ENCODE peak calls at places on chromosomes 2 and 18, in six cellular contexts. One of them, this sample, is unnamed.

GRCh38 chr2:227206406-227206805 is 42.0 kb downstream of the COL4A3 start:
- DNase-seq in ovary: no peak
- DNase-seq in K562: no peak
- DNase-seq in uterus: no peak
- DNase-seq in body of pancreas: no peak
- DNase-seq in lower lobe of right lung: no peak
- DNase-seq in this sample: no peak

GRCh38 chr2:232539298-232540231 is at the start of gene CHRNG:
- DNase-seq in ovary: no peak
- DNase-seq in K562: no peak
- DNase-seq in uterus: no peak
- DNase-seq in body of pancreas: no peak
- DNase-seq in lower lobe of right lung: peak
- DNase-seq in this sample: no peak

GRCh38 chr2:167689444-167689843 is 558.0 kb downstream of the STK39 start:
- DNase-seq in ovary: no peak
- DNase-seq in K562: peak
- DNase-seq in uterus: no peak
- DNase-seq in body of pancreas: no peak
- DNase-seq in lower lobe of right lung: no peak
- DNase-seq in this sample: no peak

GRCh38 chr2:128714861-128715312 is 396.2 kb upstream of the HS6ST1 start:
- DNase-seq in ovary: no peak
- DNase-seq in K562: no peak
- DNase-seq in uterus: no peak
- DNase-seq in body of pancreas: no peak
- DNase-seq in lower lobe of right lung: no peak
- DNase-seq in this sample: no peak

GRCh38 chr2:236888766-236889035 is 197.0 kb upstream of the COPS8 start:
- DNase-seq in ovary: no peak
- DNase-seq in K562: no peak
- DNase-seq in uterus: no peak
- DNase-seq in body of pancreas: no peak
- DNase-seq in lower lobe of right lung: no peak
- DNase-seq in this sample: no peak

GRCh38 chr2:8193686-8194615 is 487.9 kb upstream of the ID2 start:
- DNase-seq in ovary: no peak
- DNase-seq in K562: no peak
- DNase-seq in uterus: no peak
- DNase-seq in body of pancreas: no peak
- DNase-seq in lower lobe of right lung: no peak
- DNase-seq in this sample: no peak

GRCh38 chr2:74576151-74576755 is 21.7 kb downstream of the DOK1 start:
- DNase-seq in ovary: no peak
- DNase-seq in K562: no peak
- DNase-seq in uterus: no peak
- DNase-seq in body of pancreas: no peak
- DNase-seq in lower lobe of right lung: no peak
- DNase-seq in this sample: no peak

GRCh38 chr2:12074884-12075217 is 328.4 kb downstream of the LPIN1 start:
- DNase-seq in ovary: no peak
- DNase-seq in K562: no peak
- DNase-seq in uterus: no peak
- DNase-seq in body of pancreas: no peak
- DNase-seq in lower lobe of right lung: no peak
- DNase-seq in this sample: no peak

GRCh38 chr2:122136071-122136470 is 380.6 kb downstream of the TSN start:
- DNase-seq in ovary: no peak
- DNase-seq in K562: peak
- DNase-seq in uterus: no peak
- DNase-seq in body of pancreas: no peak
- DNase-seq in lower lobe of right lung: no peak
- DNase-seq in this sample: no peak

GRCh38 chr18:32216390-32216789 is 26.6 kb downstream of the MEP1B start:
- DNase-seq in ovary: no peak
- DNase-seq in K562: no peak
- DNase-seq in uterus: no peak
- DNase-seq in body of pancreas: no peak
- DNase-seq in lower lobe of right lung: no peak
- DNase-seq in this sample: no peak

GRCh38 chr2:39981877-39982276 is 202.8 kb upstream of the THUMPD2 start:
- DNase-seq in ovary: no peak
- DNase-seq in K562: no peak
- DNase-seq in uterus: no peak
- DNase-seq in body of pancreas: no peak
- DNase-seq in lower lobe of right lung: no peak
- DNase-seq in this sample: no peak

GRCh38 chr18:42033137-42033810 is 78.2 kb downstream of the PIK3C3 start:
- DNase-seq in ovary: no peak
- DNase-seq in K562: no peak
- DNase-seq in uterus: no peak
- DNase-seq in body of pancreas: no peak
- DNase-seq in lower lobe of right lung: no peak
- DNase-seq in this sample: no peak

GRCh38 chr2:202169131-202169530 is 69.3 kb downstream of the SUMO1 start:
- DNase-seq in ovary: no peak
- DNase-seq in K562: no peak
- DNase-seq in uterus: no peak
- DNase-seq in body of pancreas: no peak
- DNase-seq in lower lobe of right lung: no peak
- DNase-seq in this sample: no peak

GRCh38 chr2:230866704-230867561 is 2.2 kb downstream of the ITM2C start:
- DNase-seq in ovary: peak
- DNase-seq in K562: no peak
- DNase-seq in uterus: no peak
- DNase-seq in body of pancreas: peak
- DNase-seq in lower lobe of right lung: no peak
- DNase-seq in this sample: no peak

GRCh38 chr2:219247678-219248642 is 2.7 kb downstream of the STK16 start:
- DNase-seq in ovary: no peak
- DNase-seq in K562: peak
- DNase-seq in uterus: no peak
- DNase-seq in body of pancreas: no peak
- DNase-seq in lower lobe of right lung: no peak
- DNase-seq in this sample: no peak

GRCh38 chr2:201174687-201175086 is 8.3 kb upstream of the CASP10 start:
- DNase-seq in ovary: no peak
- DNase-seq in K562: no peak
- DNase-seq in uterus: no peak
- DNase-seq in body of pancreas: no peak
- DNase-seq in lower lobe of right lung: no peak
- DNase-seq in this sample: no peak

GRCh38 chr2:58484201-58484600 is 243.1 kb upstream of the FANCL start:
- DNase-seq in ovary: no peak
- DNase-seq in K562: no peak
- DNase-seq in uterus: no peak
- DNase-seq in body of pancreas: no peak
- DNase-seq in lower lobe of right lung: no peak
- DNase-seq in this sample: no peak

GRCh38 chr18:7568426-7568825 is 1.3 kb downstream of the PTPRM start:
- DNase-seq in ovary: peak
- DNase-seq in K562: no peak
- DNase-seq in uterus: peak
- DNase-seq in body of pancreas: peak
- DNase-seq in lower lobe of right lung: peak
- DNase-seq in this sample: peak

GRCh38 chr18:7565677-7566076 is 1.4 kb upstream of the PTPRM start:
- DNase-seq in ovary: no peak
- DNase-seq in K562: no peak
- DNase-seq in uterus: no peak
- DNase-seq in body of pancreas: no peak
- DNase-seq in lower lobe of right lung: no peak
- DNase-seq in this sample: no peak

GRCh38 chr18:7567487-7568425 is 640 bp downstream of the PTPRM start:
- DNase-seq in ovary: peak
- DNase-seq in K562: no peak
- DNase-seq in uterus: peak
- DNase-seq in body of pancreas: peak
- DNase-seq in lower lobe of right lung: peak
- DNase-seq in this sample: peak

GRCh38 chr18:7566587-7567486 is at the start of gene PTPRM:
- DNase-seq in ovary: peak
- DNase-seq in K562: peak
- DNase-seq in uterus: peak
- DNase-seq in body of pancreas: peak
- DNase-seq in lower lobe of right lung: peak
- DNase-seq in this sample: peak

DNA sequence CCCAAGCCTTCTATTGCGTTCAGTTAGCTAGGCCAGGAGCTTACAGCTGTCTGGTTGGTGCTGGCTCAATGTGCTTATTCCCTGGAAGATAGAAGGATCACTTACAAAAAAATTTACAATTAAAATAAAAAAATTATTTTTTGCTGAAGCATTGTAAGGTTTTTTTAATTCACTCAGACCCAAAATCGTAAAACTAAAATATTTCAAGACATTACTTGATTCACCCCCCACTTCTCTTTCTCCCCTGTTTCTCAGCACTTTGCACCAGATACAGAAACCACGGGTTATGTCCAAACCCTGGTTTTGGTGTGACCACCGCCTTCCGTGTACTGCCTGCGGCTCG is 901 bp upstream of the PTPRM start:
- DNase-seq in ovary: no peak
- DNase-seq in K562: no peak
- DNase-seq in uterus: no peak
- DNase-seq in body of pancreas: no peak
- DNase-seq in lower lobe of right lung: no peak
- DNase-seq in this sample: no peak
- H3K27ac ChIP-seq in ovary: peak
- H3K27ac ChIP-seq in K562: no peak
- H3K27ac ChIP-seq in uterus: peak
- H3K27ac ChIP-seq in body of pancreas: peak
- H3K27ac ChIP-seq in lower lobe of right lung: peak
- H3K27ac ChIP-seq in this sample: peak

GRCh38 chr2:103818176-103818575 is 1035.7 kb upstream of the POU3F3 start:
- DNase-seq in ovary: no peak
- DNase-seq in K562: no peak
- DNase-seq in uterus: no peak
- DNase-seq in body of pancreas: no peak
- DNase-seq in lower lobe of right lung: no peak
- DNase-seq in this sample: no peak
- H3K4me3 ChIP-seq in ovary: no peak
- H3K4me3 ChIP-seq in K562: no peak
- H3K4me3 ChIP-seq in uterus: no peak
- H3K4me3 ChIP-seq in body of pancreas: no peak
- H3K4me3 ChIP-seq in lower lobe of right lung: no peak
- H3K4me3 ChIP-seq in this sample: no peak

DNA sequence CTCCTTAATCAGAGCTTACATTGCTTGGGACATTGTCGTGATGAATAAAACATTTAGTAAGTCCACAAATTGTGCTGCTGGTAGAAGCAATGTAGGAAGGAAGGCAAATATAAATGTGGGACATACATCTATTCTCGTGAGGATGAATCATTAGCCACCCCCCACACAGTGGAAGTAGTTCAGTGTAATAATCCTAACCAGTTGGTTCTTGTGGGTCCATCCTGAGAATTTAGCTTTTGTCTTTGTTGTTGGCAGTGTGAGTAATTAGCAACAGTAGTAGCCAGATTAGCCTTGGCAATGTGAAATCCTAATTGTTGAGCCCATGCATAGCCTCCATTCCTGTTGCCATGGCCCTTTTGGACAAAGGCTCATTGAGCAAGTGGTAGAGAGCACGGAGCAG is 532.1 kb downstream of the FBXO15 start:
- DNase-seq in ovary: no peak
- DNase-seq in K562: no peak
- DNase-seq in uterus: no peak
- DNase-seq in body of pancreas: no peak
- DNase-seq in lower lobe of right lung: no peak
- DNase-seq in this sample: no peak
- H3K27ac ChIP-seq in ovary: no peak
- H3K27ac ChIP-seq in K562: no peak
- H3K27ac ChIP-seq in uterus: no peak
- H3K27ac ChIP-seq in body of pancreas: no peak
- H3K27ac ChIP-seq in lower lobe of right lung: no peak
- H3K27ac ChIP-seq in this sample: no peak

GRCh38 chr18:8615397-8616025 is 6.3 kb downstream of the RAB12 start:
- DNase-seq in ovary: peak
- DNase-seq in K562: peak
- DNase-seq in uterus: peak
- DNase-seq in body of pancreas: no peak
- DNase-seq in lower lobe of right lung: no peak
- DNase-seq in this sample: peak
- H3K4me3 ChIP-seq in ovary: no peak
- H3K4me3 ChIP-seq in K562: no peak
- H3K4me3 ChIP-seq in uterus: no peak
- H3K4me3 ChIP-seq in body of pancreas: no peak
- H3K4me3 ChIP-seq in lower lobe of right lung: no peak
- H3K4me3 ChIP-seq in this sample: no peak

DNA sequence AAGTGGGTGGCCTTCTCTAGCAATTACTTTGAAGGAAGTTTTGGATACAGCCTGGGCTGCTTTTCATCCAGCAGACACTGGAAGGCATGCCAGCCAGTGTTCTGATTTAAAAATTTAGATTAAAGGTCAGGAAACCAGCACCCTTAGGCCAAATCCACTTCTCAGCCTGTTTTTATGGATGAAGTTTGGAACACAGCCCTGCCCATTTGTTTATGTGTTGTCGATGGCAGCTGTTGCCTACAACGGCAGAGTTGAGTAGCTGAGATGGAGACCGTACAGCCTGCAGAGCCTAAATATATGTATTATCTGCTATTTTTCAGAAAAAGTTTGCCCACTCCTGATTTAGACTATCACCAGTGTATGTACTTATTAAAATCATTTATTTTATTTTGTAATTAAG is 313.5 kb upstream of the ACVR2A start:
- DNase-seq in ovary: no peak
- DNase-seq in K562: no peak
- DNase-seq in uterus: no peak
- DNase-seq in body of pancreas: no peak
- DNase-seq in lower lobe of right lung: no peak
- DNase-seq in this sample: no peak
- H3K27ac ChIP-seq in ovary: no peak
- H3K27ac ChIP-seq in K562: no peak
- H3K27ac ChIP-seq in uterus: no peak
- H3K27ac ChIP-seq in body of pancreas: no peak
- H3K27ac ChIP-seq in lower lobe of right lung: no peak
- H3K27ac ChIP-seq in this sample: no peak

GRCh38 chr2:43851026-43851980 is 12.5 kb downstream of the ABCG8 start:
- DNase-seq in ovary: no peak
- DNase-seq in K562: peak
- DNase-seq in uterus: no peak
- DNase-seq in body of pancreas: no peak
- DNase-seq in lower lobe of right lung: no peak
- DNase-seq in this sample: no peak
- H3K4me3 ChIP-seq in ovary: no peak
- H3K4me3 ChIP-seq in K562: no peak
- H3K4me3 ChIP-seq in uterus: no peak
- H3K4me3 ChIP-seq in body of pancreas: no peak
- H3K4me3 ChIP-seq in lower lobe of right lung: no peak
- H3K4me3 ChIP-seq in this sample: no peak